ENCODE peak calls at places on chromosome 14, in eight cellular contexts. U, M, N, H, L, O, X and A are unnamed samples.

GRCh38 chr14:101224356-101225115 is 321.0 kb upstream of the RTL1 start:
- DNase-seq in N (no peak), H (no peak), L (no peak), M (no peak), O (no peak), X (no peak), U (no peak), A (no peak)

GRCh38 chr14:71533396-71533795 is 398.8 kb upstream of the RGS6 start:
- DNase-seq in X (no peak), U (no peak), L (no peak), H (no peak), N (no peak), M (no peak), O (no peak), A (no peak)

GRCh38 chr14:74846168-74846567 is 29.8 kb downstream of the PROX2 start:
- DNase-seq in N (no peak), O (no peak), H (no peak), U (no peak), X (no peak), M (no peak), L (no peak), A (no peak)

GRCh38 chr14:88590173-88590572 is 27.3 kb downstream of the ZC3H14 start:
- DNase-seq in H (no peak), O (no peak), N (no peak), X (no peak), M (no peak), L (no peak), U (no peak), A (no peak)

GRCh38 chr14:99916091-99916383 is 122.8 kb downstream of the EML1 start:
- DNase-seq in H (no peak), M (no peak), X (no peak), O (no peak), N (no peak), L (no peak), U (no peak), A (no peak)

GRCh38 chr14:99862111-99862510 is 68.9 kb downstream of the EML1 start:
- DNase-seq in N (no peak), H (no peak), O (no peak), U (no peak), L (no peak), M (peak; percentile 23), X (no peak), A (peak; percentile 14)

GRCh38 chr14:31592619-31593018 is 31.4 kb downstream of the NUBPL start:
- DNase-seq in N (no peak), O (no peak), H (no peak), M (no peak), U (no peak), X (no peak), L (no peak), A (no peak)

GRCh38 chr14:46487582-46488350 is 163.8 kb downstream of the RPL10L start:
- DNase-seq in M (peak; percentile 1), X (no peak), O (no peak), H (no peak), L (no peak), U (no peak), N (no peak), A (no peak)

GRCh38 chr14:69808919-69809808 is 12.1 kb upstream of the SLC10A1 start:
- DNase-seq in M (no peak), U (no peak), N (no peak), H (no peak), L (no peak), O (no peak), X (no peak), A (no peak)

GRCh38 chr14:95564060-95564459 is 29.2 kb downstream of the GLRX5 start:
- DNase-seq in X (no peak), U (no peak), N (no peak), H (no peak), O (no peak), M (peak; percentile 10), L (no peak), A (no peak)

GRCh38 chr14:88559852-88560251 is 3.0 kb upstream of the ZC3H14 start:
- DNase-seq in N (no peak), X (no peak), M (peak; percentile 74), O (no peak), U (no peak), H (no peak), L (peak; percentile 62), A (no peak)

GRCh38 chr14:104216457-104216856 is 78.1 kb downstream of the KIF26A start:
- DNase-seq in H (no peak), N (no peak), M (no peak), O (no peak), X (no peak), U (no peak), L (no peak), A (no peak)

GRCh38 chr14:93304771-93305170 is 28.1 kb downstream of the BTBD7 start:
- DNase-seq in N (no peak), X (no peak), L (peak; percentile 16), H (no peak), U (no peak), M (no peak), O (no peak), A (no peak)

GRCh38 chr14:64082837-64083236 is 211.3 kb downstream of the ESR2 start:
- DNase-seq in M (no peak), X (no peak), H (no peak), L (no peak), O (no peak), U (no peak), N (no peak), A (no peak)

GRCh38 chr14:54562334-54562733 is 4.6 kb upstream of the SAMD4A start:
- DNase-seq in L (no peak), X (no peak), M (peak; percentile 36), H (no peak), O (no peak), U (no peak), N (no peak), A (no peak)

GRCh38 chr14:36856095-36856878 is 194.6 kb downstream of the PAX9 start:
- DNase-seq in O (no peak), U (no peak), H (no peak), M (no peak), X (no peak), N (peak; percentile 3), L (no peak), A (no peak)